ENCODE peak calls at places on chromosomes 12 and 14, in seven cellular contexts. R, P, V, D, A, U and O are unnamed samples.

GRCh38 chr14:100820945-100821344 is 5.0 kb upstream of the MEG3 start:
- DNase-seq in R (no peak), P (no peak), V (no peak), D (no peak), A (no peak), U (no peak), O (no peak)

GRCh38 chr14:98173291-98173690 is 1098.7 kb downstream of the BCL11B start:
- DNase-seq in R (peak), P (no peak), V (peak), D (no peak), A (peak), U (no peak), O (no peak)

GRCh38 chr14:95185452-95186392 is 28.4 kb upstream of the DICER1 start:
- DNase-seq in R (no peak), P (no peak), V (no peak), D (peak), A (no peak), U (no peak), O (peak)

GRCh38 chr14:62696969-62697328 is 348.3 kb downstream of the KCNH5 start:
- DNase-seq in R (no peak), P (no peak), V (no peak), D (no peak), A (no peak), U (no peak), O (no peak)

GRCh38 chr12:10027311-10028099 is 3.0 kb upstream of the CLEC9A start:
- DNase-seq in R (no peak), P (no peak), V (no peak), D (peak), A (no peak), U (no peak), O (no peak)

GRCh38 chr12:96986883-96987523 is 79.9 kb downstream of the NEDD1 start:
- DNase-seq in R (peak), P (no peak), V (peak), D (peak), A (no peak), U (no peak), O (no peak)

GRCh38 chr12:44816446-44817017 is 59.6 kb downstream of the NELL2 start:
- DNase-seq in R (no peak), P (no peak), V (no peak), D (no peak), A (no peak), U (no peak), O (no peak)

GRCh38 chr14:37650356-37651037 is 55.1 kb downstream of the TTC6 start:
- DNase-seq in R (no peak), P (no peak), V (no peak), D (peak), A (no peak), U (no peak), O (no peak)

GRCh38 chr14:54440454-54440853 is 720 bp downstream of the CNIH1 start:
- DNase-seq in R (no peak), P (no peak), V (no peak), D (no peak), A (no peak), U (no peak), O (no peak)

GRCh38 chr12:32494676-32495075 is 95.3 kb downstream of the FGD4 start:
- DNase-seq in R (no peak), P (no peak), V (peak), D (peak), A (peak), U (no peak), O (no peak)

GRCh38 chr12:109719123-109720022 is 5.7 kb downstream of the FAM222A start:
- DNase-seq in R (no peak), P (no peak), V (no peak), D (peak), A (no peak), U (no peak), O (no peak)

GRCh38 chr12:13992585-13992984 is 11.2 kb upstream of the GRIN2B start:
- DNase-seq in R (no peak), P (no peak), V (no peak), D (no peak), A (no peak), U (no peak), O (no peak)

GRCh38 chr12:88624911-88625310 is 44.6 kb upstream of the KITLG start:
- DNase-seq in R (no peak), P (no peak), V (no peak), D (peak), A (no peak), U (no peak), O (no peak)

GRCh38 chr14:77014004-77014604 is 14.4 kb downstream of the IRF2BPL start:
- DNase-seq in R (no peak), P (no peak), V (no peak), D (peak), A (no peak), U (no peak), O (no peak)

GRCh38 chr12:25854991-25855390 is 103.5 kb upstream of the RASSF8 start:
- DNase-seq in R (no peak), P (no peak), V (no peak), D (no peak), A (no peak), U (no peak), O (no peak)

GRCh38 chr14:69392481-69392880 is 5.6 kb downstream of the ERH start:
- DNase-seq in R (no peak), P (no peak), V (no peak), D (no peak), A (no peak), U (no peak), O (no peak)

GRCh38 chr12:57620936-57621496 is 9.8 kb downstream of the ARHGEF25 start:
- DNase-seq in R (peak), P (no peak), V (no peak), D (no peak), A (no peak), U (no peak), O (no peak)

GRCh38 chr12:712172-712863 is 40.1 kb upstream of the WNK1 start:
- DNase-seq in R (no peak), P (no peak), V (no peak), D (peak), A (no peak), U (no peak), O (no peak)

GRCh38 chr14:96989293-96989692 is 192.1 kb downstream of the VRK1 start:
- DNase-seq in R (no peak), P (no peak), V (no peak), D (no peak), A (no peak), U (no peak), O (no peak)